ENCODE peak calls at places on chromosomes 12 and 14, in eight cellular contexts. H is KBM-7; C is activated T-helper 1 cell treated with anti-CD3 and anti-CD28 coated beads, Interleukin-12 subunit alpha, Interleukin-12 subunit beta, Interleukin-2, Interleukin-4 antibody, amounts not matched to agents 30 ng/mL and 10 ng/mL and 1 ng/mL, durations not matched to agents 14 hours and 24 hours and 36 hours; K is activated CD8-positive, alpha-beta T cell treated with anti-CD3 and anti-CD28 coated beads, Interleukin-2, amount 10 ng/mL, durations not matched to agents 7 days and 5 days; E is activated CD4-positive, alpha-beta T cell treated with anti-CD3 and anti-CD28 coated beads, Interleukin-2, amount 50 U/mL, for 24 hours; X is Daoy; R is psoas muscle; W is left ventricle myocardium inferior. I is an unnamed sample.

GRCh38 chr12:102645968-102646367 is 165.6 kb upstream of the IGF1 start:
- DNase-seq in K (no peak), E (no peak), R (no peak), W (no peak), X (no peak), C (no peak), H (no peak), I (no peak)

GRCh38 chr14:59918824-59919581 is 941 bp upstream of the LRRC9 start:
- DNase-seq in H (peak), W (no peak), X (peak), R (peak), C (no peak), K (peak), E (no peak), I (no peak)

GRCh38 chr12:32270818-32271710 is 128.3 kb upstream of the FGD4 start:
- DNase-seq in R (no peak), K (no peak), W (no peak), E (no peak), H (peak), C (no peak), X (no peak), I (no peak)

GRCh38 chr14:43341921-43342320 is 1165.2 kb downstream of the FSCB start:
- DNase-seq in X (no peak), K (no peak), E (no peak), W (no peak), R (no peak), C (no peak), H (no peak), I (no peak)

GRCh38 chr14:31154956-31155355 is 52.6 kb downstream of the HECTD1 start:
- DNase-seq in E (no peak), W (no peak), C (no peak), X (no peak), R (no peak), H (no peak), K (no peak), I (no peak)

GRCh38 chr12:50246873-50247612 is 36.3 kb downstream of the LIMA1 start:
- DNase-seq in W (peak), H (peak), C (peak), X (peak), E (peak), K (peak), R (peak), I (no peak)

GRCh38 chr14:89540830-89541470 is 123.9 kb upstream of the FOXN3 start:
- DNase-seq in R (no peak), E (no peak), H (no peak), W (no peak), X (peak), K (no peak), C (no peak), I (no peak)

GRCh38 chr14:96083667-96084320 is 44.6 kb downstream of the C14orf132 start:
- DNase-seq in K (no peak), C (no peak), H (no peak), W (no peak), R (no peak), X (peak), E (no peak), I (no peak)

GRCh38 chr12:123363743-123364531 is 710 bp downstream of the SBNO1 start:
- DNase-seq in H (peak), X (peak), R (peak), W (peak), C (peak), K (peak), E (no peak), I (peak)

GRCh38 chr14:31228533-31228932 is 20.9 kb upstream of the HECTD1 start:
- DNase-seq in E (no peak), X (no peak), R (no peak), W (no peak), C (no peak), H (no peak), K (no peak), I (no peak)

GRCh38 chr12:94677778-94678177 is 27.4 kb upstream of the TMCC3 start:
- DNase-seq in E (no peak), R (no peak), X (no peak), H (no peak), C (no peak), W (no peak), K (no peak), I (no peak)

GRCh38 chr12:64824500-64825142 is at the start of gene TBC1D30:
- DNase-seq in X (peak), C (peak), E (no peak), W (no peak), R (no peak), H (peak), K (peak), I (peak)

GRCh38 chr12:123678981-123679380 is 8.1 kb downstream of the TCTN2 start:
- DNase-seq in R (no peak), H (no peak), C (no peak), E (no peak), W (no peak), K (no peak), X (no peak), I (no peak)

GRCh38 chr12:31589896-31590729 is 823 bp downstream of the DENND5B start:
- DNase-seq in K (peak), R (peak), W (peak), H (peak), X (peak), C (no peak), E (no peak), I (peak)

GRCh38 chr14:61586539-61587396 is 108.5 kb upstream of the HIF1A start:
- DNase-seq in E (no peak), X (no peak), C (no peak), R (no peak), W (no peak), H (no peak), K (no peak), I (no peak)

GRCh38 chr14:61179061-61179675 is 102.0 kb downstream of the TMEM30B start:
- DNase-seq in X (peak), K (no peak), C (no peak), E (no peak), R (no peak), H (no peak), W (no peak), I (no peak)

GRCh38 chr14:38208825-38209562 is 1.3 kb downstream of the SSTR1 start:
- DNase-seq in X (no peak), W (peak), E (no peak), R (peak), C (no peak), K (no peak), H (no peak), I (no peak)

GRCh38 chr14:103521438-103521961 is 1.1 kb downstream of the CKB start:
- DNase-seq in E (no peak), R (no peak), H (peak), C (no peak), K (no peak), W (peak), X (no peak), I (no peak)

GRCh38 chr14:104284636-104285482 is 146.5 kb downstream of the KIF26A start:
- DNase-seq in H (no peak), R (peak), X (no peak), K (no peak), E (no peak), W (peak), C (no peak), I (no peak)

GRCh38 chr12:110223777-110224378 is 57.2 kb upstream of the ATP2A2 start:
- DNase-seq in H (no peak), W (no peak), E (no peak), X (peak), R (no peak), C (no peak), K (no peak), I (no peak)

GRCh38 chr12:82474798-82475184 is 116.5 kb downstream of the METTL25 start:
- DNase-seq in H (no peak), W (no peak), E (no peak), K (no peak), R (no peak), X (no peak), C (no peak), I (no peak)

GRCh38 chr14:92783813-92784431 is 10.2 kb upstream of the GOLGA5 start:
- DNase-seq in W (no peak), E (no peak), R (no peak), H (peak), C (peak), K (peak), X (peak), I (peak)

GRCh38 chr12:127489055-127489454 is 777.9 kb upstream of the TMEM132C start:
- DNase-seq in K (no peak), E (no peak), H (no peak), R (no peak), X (no peak), W (no peak), C (no peak), I (no peak)

GRCh38 chr12:92784356-92784755 is 81.6 kb downstream of the PLEKHG7 start:
- DNase-seq in C (no peak), X (no peak), R (no peak), E (no peak), K (no peak), H (no peak), W (no peak), I (no peak)

GRCh38 chr12:113396828-113397496 is 6.7 kb downstream of the SDS start:
- DNase-seq in R (no peak), X (no peak), E (no peak), W (no peak), C (no peak), K (no peak), H (no peak), I (no peak)

GRCh38 chr12:119804011-119804641 is 73.0 kb downstream of the CIT start:
- DNase-seq in H (peak), C (no peak), E (no peak), R (peak), W (peak), X (peak), K (no peak), I (peak)

GRCh38 chr14:37819155-37820015 is 224.0 kb downstream of the TTC6 start:
- DNase-seq in C (no peak), E (no peak), K (no peak), H (no peak), X (peak), R (no peak), W (no peak), I (no peak)

GRCh38 chr14:103141117-103141796 is 18.0 kb downstream of the TNFAIP2 start:
- DNase-seq in X (peak), R (no peak), C (no peak), W (no peak), E (no peak), H (peak), K (peak), I (peak)

I was measured in Karpas-422.